ENCODE peak calls at places on chromosomes 5 and 9, in ten cellular contexts. H, L, M, I, F, D, G, B, A and X are unnamed samples.

GRCh38 chr5:137466888-137467287 is 32.2 kb downstream of the SPOCK1 start:
- DNase-seq in D (no peak), M (no peak), L (no peak), I (peak), A (no peak), G (no peak), B (no peak), H (no peak), F (no peak), X (peak)

GRCh38 chr9:137163805-137164204 is 6.0 kb downstream of the LRRC26 start:
- DNase-seq in D (no peak), I (no peak), M (no peak), A (no peak), G (no peak), B (no peak), F (no peak), L (no peak), H (no peak), X (no peak)

GRCh38 chr5:73770172-73770571 is 144.2 kb downstream of the ARHGEF28 start:
- DNase-seq in I (no peak), H (no peak), M (no peak), B (no peak), L (no peak), A (no peak), F (no peak), D (no peak), G (no peak), X (no peak)

GRCh38 chr9:91427873-91428272 is 4.2 kb upstream of the NFIL3 start:
- DNase-seq in L (no peak), B (peak), G (no peak), I (peak), D (no peak), F (no peak), H (no peak), M (no peak), A (peak), X (peak)

GRCh38 chr9:33719581-33720374 is 75.6 kb upstream of the PRSS3 start:
- DNase-seq in F (no peak), H (peak), A (peak), B (no peak), G (peak), L (no peak), D (no peak), I (peak), M (no peak), X (no peak)

GRCh38 chr5:74772359-74772758 is 5.3 kb downstream of the NSA2 start:
- DNase-seq in A (no peak), D (no peak), L (no peak), F (no peak), B (no peak), G (no peak), M (no peak), H (no peak), I (peak), X (no peak)

GRCh38 chr5:123037104-123037418 is 536 bp upstream of the PPIC start:
- DNase-seq in D (no peak), A (no peak), L (no peak), F (no peak), I (no peak), H (no peak), M (no peak), G (no peak), B (no peak), X (peak)

GRCh38 chr5:41509399-41510175 is 814 bp downstream of the PLCXD3 start:
- DNase-seq in D (no peak), A (no peak), I (no peak), H (peak), L (peak), B (no peak), F (peak), G (no peak), M (no peak), X (no peak)

GRCh38 chr5:122401991-122402710 is 90.1 kb downstream of the SNCAIP start:
- DNase-seq in M (no peak), L (no peak), H (no peak), D (no peak), B (no peak), I (no peak), F (no peak), G (no peak), A (peak), X (no peak)

GRCh38 chr5:54387659-54388232 is 67.8 kb upstream of the HSPB3 start:
- DNase-seq in H (no peak), D (no peak), M (no peak), F (no peak), L (no peak), B (peak), A (peak), G (no peak), I (peak), X (no peak)

GRCh38 chr9:88766778-88767503 is 224.3 kb upstream of the S1PR3 start:
- DNase-seq in I (peak), H (no peak), M (no peak), L (no peak), D (no peak), B (peak), G (no peak), A (peak), F (no peak), X (no peak)

GRCh38 chr5:82785941-82786340 is 291.3 kb downstream of the TMEM167A start:
- DNase-seq in A (no peak), D (no peak), F (no peak), G (no peak), L (no peak), H (no peak), M (no peak), B (no peak), I (no peak), X (no peak)

GRCh38 chr5:115377468-115378217 is 81.2 kb upstream of the CCDC112 start:
- DNase-seq in B (peak), H (no peak), L (no peak), F (no peak), M (peak), A (peak), I (peak), G (no peak), D (peak), X (peak)

GRCh38 chr5:154071799-154072781 is 33.3 kb downstream of the MFAP3 start:
- DNase-seq in H (peak), F (peak), B (peak), I (peak), D (no peak), G (peak), L (peak), A (peak), M (peak), X (peak)

GRCh38 chr9:124778575-124779367 is 1.8 kb downstream of the OLFML2A start:
- DNase-seq in H (peak), G (no peak), M (no peak), A (no peak), F (no peak), D (no peak), I (no peak), L (no peak), B (no peak), X (no peak)

GRCh38 chr9:124780060-124780756 is 3.3 kb downstream of the OLFML2A start:
- DNase-seq in B (no peak), L (peak), A (no peak), G (no peak), I (no peak), M (no peak), H (peak), F (peak), D (no peak), X (no peak)

GRCh38 chr9:124780757-124781151 is 3.8 kb downstream of the OLFML2A start:
- DNase-seq in H (peak), G (no peak), I (no peak), A (no peak), D (no peak), B (no peak), M (no peak), L (no peak), F (no peak), X (no peak)

GRCh38 chr9:124776952-124777645 is at the start of gene OLFML2A:
- DNase-seq in F (peak), A (no peak), G (peak), M (no peak), H (peak), B (no peak), L (peak), D (no peak), I (no peak), X (no peak)

DNA sequence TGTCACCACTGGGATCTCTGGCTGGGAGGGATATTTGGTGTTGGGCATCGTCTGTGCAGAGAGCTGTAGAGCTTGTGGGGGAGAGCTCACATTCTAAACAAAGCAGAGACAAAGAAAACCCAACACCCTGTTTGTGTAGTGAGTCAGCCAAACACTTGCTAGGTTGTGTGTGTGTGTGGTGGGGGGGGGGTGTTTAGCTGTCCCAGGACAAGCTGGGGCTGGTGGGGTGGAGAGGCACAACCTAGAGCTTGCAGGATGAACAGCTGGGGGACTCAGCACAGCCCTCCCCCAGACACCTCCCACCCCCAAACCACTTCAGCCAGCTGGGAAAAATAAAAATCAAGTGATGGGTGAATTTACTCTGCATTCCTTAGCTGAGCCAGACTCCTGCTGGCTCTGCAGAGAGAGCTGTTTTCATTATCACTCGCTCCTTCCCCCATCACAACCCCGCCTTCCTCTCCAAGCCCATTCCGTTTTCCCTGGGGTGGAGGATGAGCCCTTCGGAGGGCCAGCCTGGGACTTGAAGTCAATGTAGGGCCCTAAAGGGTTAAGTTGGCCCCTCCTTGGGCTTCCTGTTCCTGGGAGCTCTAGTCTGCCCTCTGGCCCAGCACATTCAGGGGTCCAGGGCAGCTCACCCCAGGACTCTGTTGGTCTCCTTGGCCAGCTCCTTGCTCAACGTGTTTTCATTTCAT is 2.6 kb downstream of the OLFML2A start:
- DNase-seq in B (peak), G (no peak), A (peak), D (peak), L (peak), H (peak), I (peak), M (no peak), F (peak), X (peak)
- H3K4me3 ChIP-seq in B (peak), G (no peak), A (no peak), D (no peak), L (peak), H (no peak), I (no peak), M (no peak), F (no peak), X (no peak)

DNA sequence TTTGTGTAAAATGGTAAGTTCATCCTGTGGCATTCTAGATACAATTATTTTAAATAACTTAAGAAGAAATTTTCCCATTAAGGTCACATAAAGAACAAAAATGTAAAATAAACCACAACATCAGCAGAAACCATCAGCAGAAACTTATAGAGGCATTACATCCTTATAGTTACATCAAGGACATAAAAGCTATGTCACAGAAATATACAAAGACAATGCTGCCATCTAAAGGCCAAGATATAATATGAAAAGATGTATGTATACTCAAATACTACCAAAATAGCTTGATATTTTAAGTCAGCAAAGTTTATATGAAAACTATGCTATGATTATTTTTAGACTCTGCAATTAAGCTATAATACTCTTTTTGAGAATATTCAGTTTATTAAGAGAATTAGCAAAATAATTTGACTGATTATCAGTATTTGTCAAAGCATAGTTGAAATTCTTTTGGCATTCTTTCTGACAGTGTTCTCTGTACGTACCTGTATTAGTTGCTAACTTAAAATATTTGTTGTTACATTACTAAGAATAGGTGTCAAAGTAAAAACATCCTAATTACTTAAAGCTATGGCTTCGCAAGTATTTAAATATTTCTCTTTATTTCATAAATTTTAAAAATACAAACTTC is 36.2 kb downstream of the FBXL17 start:
- DNase-seq in B (no peak), I (peak), H (no peak), D (no peak), A (peak), M (peak), L (no peak), G (peak), F (no peak), X (peak)
- TF ChIP-seq CTCF in B (no peak), I (no peak), H (peak), D (peak), A (peak), M (peak), L (no peak), G (peak), F (peak), X (no peak)

DNA sequence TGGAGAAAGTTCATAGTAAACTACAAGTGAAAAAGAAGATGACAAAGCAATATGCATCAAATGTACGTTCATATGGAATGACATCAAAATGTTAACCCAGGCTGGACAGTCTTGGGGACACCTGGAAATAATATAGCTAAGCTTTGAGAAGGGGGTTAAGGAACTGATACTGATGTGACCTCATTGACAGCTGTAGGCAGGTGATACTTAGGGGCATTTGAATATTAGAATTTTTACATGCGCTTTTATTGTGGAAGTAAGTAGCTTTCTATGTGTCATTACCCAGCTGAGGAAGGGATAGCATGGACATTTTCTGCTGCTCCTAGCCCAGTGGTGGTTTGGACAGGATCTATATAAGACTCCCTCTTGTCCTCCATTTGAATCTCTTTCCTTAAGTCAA is 299.7 kb downstream of the CWC27 start:
- DNase-seq in F (no peak), B (no peak), L (no peak), I (no peak), M (no peak), A (no peak), D (no peak), H (no peak), G (peak), X (no peak)
- H3K4me3 ChIP-seq in F (no peak), B (no peak), L (no peak), I (no peak), M (no peak), A (no peak), D (no peak), H (no peak), G (peak), X (no peak)

GRCh38 chr9:110578575-110578895 is 1.0 kb downstream of the SVEP1 start:
- DNase-seq in G (no peak), L (no peak), A (peak), I (no peak), M (no peak), D (no peak), B (no peak), H (no peak), F (no peak), X (no peak)

GRCh38 chr9:110582156-110582555 is 2.6 kb upstream of the SVEP1 start:
- DNase-seq in F (no peak), H (no peak), I (peak), B (no peak), G (no peak), A (no peak), L (no peak), M (no peak), D (no peak), X (no peak)

GRCh38 chr9:110579763-110580255 is 268 bp upstream of the SVEP1 start:
- DNase-seq in D (peak), M (no peak), L (no peak), A (peak), G (no peak), I (peak), H (no peak), F (no peak), B (no peak), X (peak)

GRCh38 chr9:110580850-110581249 is 1.3 kb upstream of the SVEP1 start:
- DNase-seq in M (no peak), D (no peak), B (no peak), I (no peak), L (no peak), G (no peak), A (peak), F (no peak), H (no peak), X (no peak)

DNA sequence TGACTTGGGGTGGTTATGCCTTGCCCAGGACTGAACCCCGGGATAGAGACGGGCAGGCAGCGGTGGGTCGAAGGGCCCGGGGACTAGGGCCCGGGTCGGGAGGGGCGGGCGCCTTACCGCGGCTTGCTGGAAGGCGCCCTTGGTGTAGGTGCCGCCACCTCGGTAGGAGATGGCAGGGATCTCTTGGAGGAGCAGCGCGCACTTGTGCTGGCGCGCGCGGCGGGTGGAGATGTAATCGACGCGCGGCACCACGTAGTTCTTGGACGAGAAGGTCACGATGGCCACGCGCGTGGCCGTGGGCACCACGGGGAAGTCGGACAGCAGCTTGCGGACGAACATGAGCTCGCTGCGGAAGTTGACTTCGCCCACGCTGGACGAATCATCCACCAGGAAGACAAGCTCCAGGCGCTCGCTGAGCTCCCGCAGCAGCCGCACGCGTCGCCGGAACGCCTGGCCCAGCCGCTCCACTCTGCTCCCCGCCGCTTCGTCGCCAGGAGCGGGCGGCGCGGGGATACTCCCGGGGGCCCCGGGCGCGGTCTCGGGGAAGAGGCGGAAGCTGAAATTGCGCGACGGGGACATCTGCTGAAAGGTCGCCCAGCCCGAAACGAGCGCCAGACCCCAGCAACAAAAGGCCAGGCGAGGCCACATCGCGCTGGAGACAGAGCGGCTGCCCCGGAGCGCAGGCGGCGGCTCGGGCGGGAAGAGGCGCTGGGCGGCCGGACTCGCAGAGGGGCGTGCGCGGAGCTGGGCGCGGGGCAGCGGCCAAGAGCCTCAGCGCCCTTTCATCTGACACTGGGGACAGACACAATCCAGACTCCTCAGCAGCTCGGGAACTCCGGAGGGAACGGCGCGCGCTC is at the start of gene SVEP1:
- DNase-seq in D (no peak), I (peak), A (peak), H (peak), G (no peak), B (peak), F (peak), L (peak), M (no peak), X (no peak)
- TF ChIP-seq CTCF in D (no peak), I (no peak), A (no peak), H (no peak), G (no peak), B (no peak), F (no peak), L (no peak), M (no peak), X (no peak)

GRCh38 chr5:4947899-4948556 is 192.1 kb upstream of the ADAMTS16 start:
- DNase-seq in L (no peak), M (no peak), I (no peak), H (no peak), F (no peak), G (no peak), D (no peak), A (no peak), B (no peak), X (no peak)

GRCh38 chr5:4945296-4945695 is 194.8 kb upstream of the ADAMTS16 start:
- DNase-seq in F (no peak), M (no peak), I (no peak), D (no peak), L (no peak), B (no peak), A (no peak), G (no peak), H (no peak), X (no peak)

GRCh38 chr5:4947106-4947505 is 193.0 kb upstream of the ADAMTS16 start:
- DNase-seq in I (no peak), F (no peak), M (no peak), G (no peak), L (no peak), A (no peak), H (no peak), D (no peak), B (no peak), X (no peak)

DNA sequence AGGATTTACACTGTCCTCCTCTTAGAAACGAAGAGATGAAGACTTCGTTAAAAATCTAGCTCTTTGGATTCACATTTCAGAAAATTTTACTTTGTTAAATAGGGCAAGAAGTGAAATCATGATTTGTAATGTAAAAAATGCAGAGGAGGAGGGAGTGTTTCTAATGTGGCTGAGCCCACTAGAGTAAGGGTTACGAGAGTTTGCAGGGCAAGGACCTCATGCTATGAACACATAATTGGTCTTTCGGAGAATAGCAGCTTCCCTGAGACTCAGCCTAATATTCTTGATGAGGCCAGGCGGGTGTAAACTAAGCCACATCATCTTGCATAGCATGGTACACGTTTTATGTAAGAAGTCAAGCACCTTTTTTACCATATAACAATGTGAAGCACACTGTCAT is 191.0 kb upstream of the ADAMTS16 start:
- DNase-seq in B (no peak), A (no peak), D (no peak), I (no peak), F (no peak), L (no peak), H (no peak), M (no peak), G (no peak), X (no peak)
- H3K4me3 ChIP-seq in B (no peak), A (no peak), D (no peak), I (no peak), F (no peak), L (no peak), H (no peak), M (no peak), G (no peak), X (no peak)

GRCh38 chr9:133429641-133430161 is 7.5 kb downstream of the ADAMTS13 start:
- DNase-seq in B (peak), D (no peak), M (no peak), H (no peak), F (no peak), L (no peak), I (peak), A (no peak), G (no peak), X (no peak)
- TF ChIP-seq CTCF in B (peak), D (peak), M (peak), H (peak), F (peak), L (no peak), I (peak), A (no peak), G (no peak), X (peak)